ENCODE peak calls at places on chromosomes 2 and 18, in six cellular contexts. Z is GM23248, F is PC-9, V is neural progenitor cell, P is GM23338, X is MM.1S. R is an unnamed sample.
A peak's percentile ranks its signal among the peaks of the same experiment; 100 is the strongest.

GRCh38 chr2:159124441-159124911 is 156.0 kb downstream of the TANC1 start:
- DNase-seq in Z (peak; percentile 94), F (peak; percentile 86), V (no peak), P (peak; percentile 48), X (no peak), R (peak; percentile 75)

GRCh38 chr2:98479959-98480524 is 35.4 kb downstream of the INPP4A start:
- DNase-seq in Z (peak; percentile 83), F (peak; percentile 97), V (no peak), P (peak; percentile 30), X (peak; percentile 82), R (peak; percentile 99)

GRCh38 chr2:205776139-205776538 is 93.8 kb downstream of the NRP2 start:
- DNase-seq in Z (peak; percentile 34), F (no peak), V (peak; percentile 85), P (peak; percentile 95), X (peak; percentile 44), R (peak; percentile 45)

GRCh38 chr2:70526126-70526525 is 27.5 kb downstream of the TGFA start:
- DNase-seq in Z (no peak), F (no peak), V (no peak), P (no peak), X (no peak), R (no peak)

GRCh38 chr2:128622371-128622770 is 303.7 kb upstream of the HS6ST1 start:
- DNase-seq in Z (no peak), F (no peak), V (no peak), P (no peak), X (no peak), R (no peak)

GRCh38 chr2:233486778-233487552 is 79.6 kb downstream of the USP40 start:
- DNase-seq in Z (peak; percentile 78), F (peak; percentile 100), V (no peak), P (no peak), X (no peak), R (peak; percentile 94)

GRCh38 chr2:222743263-222743865 is 71.9 kb downstream of the MOGAT1 start:
- DNase-seq in Z (no peak), F (no peak), V (no peak), P (no peak), X (no peak), R (no peak)

GRCh38 chr2:157258520-157259326 is 1.2 kb downstream of the GALNT5 start:
- DNase-seq in Z (peak; percentile 51), F (no peak), V (no peak), P (no peak), X (no peak), R (no peak)

GRCh38 chr2:112198780-112199179 is 56.1 kb downstream of the ZC3H8 start:
- DNase-seq in Z (peak; percentile 45), F (no peak), V (no peak), P (no peak), X (no peak), R (no peak)

GRCh38 chr2:119476301-119477117 is 44.9 kb downstream of the TMEM37 start:
- DNase-seq in Z (peak; percentile 71), F (peak; percentile 49), V (peak; percentile 83), P (peak; percentile 91), X (peak; percentile 54), R (peak; percentile 77)

GRCh38 chr2:62305421-62306176 is 109.7 kb downstream of the B3GNT2 start:
- DNase-seq in Z (peak; percentile 16), F (peak; percentile 60), V (no peak), P (no peak), X (no peak), R (no peak)

GRCh38 chr2:158845869-158846268 is 50.8 kb downstream of the DAPL1 start:
- DNase-seq in Z (peak; percentile 48), F (no peak), V (peak; percentile 43), P (peak; percentile 21), X (no peak), R (no peak)

GRCh38 chr2:128754246-128754724 is 435.6 kb upstream of the HS6ST1 start:
- DNase-seq in Z (no peak), F (no peak), V (no peak), P (no peak), X (peak; percentile 69), R (no peak)

GRCh38 chr2:239177908-239178307 is 222.9 kb downstream of the HDAC4 start:
- DNase-seq in Z (no peak), F (no peak), V (no peak), P (no peak), X (no peak), R (no peak)

GRCh38 chr2:37211939-37212338 is 15.6 kb downstream of the CEBPZOS start:
- DNase-seq in Z (peak; percentile 26), F (no peak), V (no peak), P (no peak), X (no peak), R (no peak)

GRCh38 chr18:79394438-79395307 is 1.1 kb upstream of the NFATC1 start:
- DNase-seq in Z (peak; percentile 85), F (no peak), V (peak; percentile 68), P (no peak), X (no peak), R (peak; percentile 48)

GRCh38 chr18:30970201-30970816 is 72.2 kb downstream of the DSC3 start:
- DNase-seq in Z (peak; percentile 40), F (peak; percentile 39), V (peak; percentile 33), P (peak; percentile 71), X (peak; percentile 27), R (peak; percentile 75)

GRCh38 chr2:113281920-113282746 is 3.4 kb upstream of the PAX8 start:
- DNase-seq in Z (no peak), F (no peak), V (no peak), P (no peak), X (no peak), R (no peak)

GRCh38 chr2:60262178-60262577 is 291.3 kb downstream of the BCL11A start:
- DNase-seq in Z (no peak), F (no peak), V (peak; percentile 18), P (no peak), X (no peak), R (no peak)

GRCh38 chr2:20745924-20746555 is 76.9 kb downstream of the LDAH start:
- DNase-seq in Z (no peak), F (no peak), V (no peak), P (no peak), X (no peak), R (peak; percentile 26)

GRCh38 chr2:3575534-3576324 is 669 bp downstream of the RPS7 start:
- DNase-seq in Z (peak; percentile 48), F (no peak), V (no peak), P (peak; percentile 14), X (peak; percentile 30), R (no peak)
- H3F3A ChIP-seq in Z (peaks cover 47% of the 10 kb centered on the region), F (peaks cover 53% of the 10 kb centered on the region), V (peaks cover 39% of the 10 kb centered on the region), P (peaks cover 31% of the 10 kb centered on the region), X (peaks cover 10% of the 10 kb centered on the region), R (peaks cover 5% of the 10 kb centered on the region)

GRCh38 chr2:54329482-54330225 is 73.6 kb upstream of the TSPYL6 start:
- DNase-seq in Z (peak; percentile 51), F (no peak), V (no peak), P (no peak), X (no peak), R (peak; percentile 38)
- TF ChIP-seq EZH2 in Z (no peak), F (no peak), V (no peak), P (no peak), X (no peak), R (no peak)

GRCh38 chr18:50665015-50665414 is 105.1 kb downstream of the MAPK4 start:
- DNase-seq in Z (no peak), F (no peak), V (no peak), P (no peak), X (no peak), R (no peak)
- H3F3A ChIP-seq in Z (no peaks in the 10 kb centered on the region), F (no peaks in the 10 kb centered on the region), V (peaks cover 7% of the 10 kb centered on the region), P (no peaks in the 10 kb centered on the region), X (no peaks in the 10 kb centered on the region), R (no peaks in the 10 kb centered on the region)

GRCh38 chr18:33577688-33578370 is at the start of gene ASXL3:
- DNase-seq in Z (peak; percentile 46), F (no peak), V (peak; percentile 80), P (peak; percentile 67), X (peak; percentile 22), R (no peak)
- TF ChIP-seq EZH2 in Z (no peak), F (no peak), V (no peak), P (no peak), X (no peak), R (peak; percentile 68)

GRCh38 chr2:149020432-149020851 is 18.1 kb upstream of the LYPD6B start:
- DNase-seq in Z (no peak), F (no peak), V (no peak), P (no peak), X (peak; percentile 16), R (no peak)

GRCh38 chr2:149021271-149021719 is 17.2 kb upstream of the LYPD6B start:
- DNase-seq in Z (no peak), F (no peak), V (no peak), P (no peak), X (peak; percentile 53), R (no peak)

GRCh38 chr2:149023091-149023490 is 15.4 kb upstream of the LYPD6B start:
- DNase-seq in Z (no peak), F (no peak), V (no peak), P (no peak), X (peak; percentile 51), R (no peak)

GRCh38 chr2:149019768-149020167 is 18.7 kb upstream of the LYPD6B start:
- DNase-seq in Z (no peak), F (no peak), V (no peak), P (no peak), X (no peak), R (no peak)

GRCh38 chr2:149021761-149022160 is 16.7 kb upstream of the LYPD6B start:
- DNase-seq in Z (no peak), F (no peak), V (no peak), P (no peak), X (peak; percentile 73), R (no peak)
- H3F3A ChIP-seq in Z (no peaks in the 10 kb centered on the region), F (no peaks in the 10 kb centered on the region), V (no peaks in the 10 kb centered on the region), P (no peaks in the 10 kb centered on the region), X (peaks cover 33% of the 10 kb centered on the region), R (no peaks in the 10 kb centered on the region)